ENCODE peak calls at places on chromosomes 16 and 17, in four cellular contexts. A is testis, E is spleen, X is transverse colon. K is an unnamed sample.

GRCh38 chr16:56611281-56611833 is 3.0 kb downstream of the MT2A start:
- DNase-seq in A (peak; percentile 51), X (no peak), E (peak; percentile 55), K (no peak)

GRCh38 chr17:64171041-64171440 is 41.1 kb upstream of the ERN1 start:
- DNase-seq in E (no peak), A (no peak), X (no peak), K (no peak)

GRCh38 chr17:42997390-42997983 is 732 bp upstream of the RPL27 start:
- DNase-seq in X (no peak), E (no peak), A (no peak), K (no peak)

GRCh38 chr17:2370211-2370589 is 30.7 kb downstream of the MNT start:
- DNase-seq in E (no peak), A (no peak), X (no peak), K (no peak)

GRCh38 chr16:30561212-30561816 is 3.1 kb upstream of the ZNF764 start:
- DNase-seq in E (peak; percentile 86), X (peak; percentile 44), A (peak; percentile 52), K (no peak)

GRCh38 chr17:77266891-77267341 is 126.1 kb downstream of the SEC14L1 start:
- DNase-seq in A (no peak), X (no peak), E (no peak), K (no peak)

GRCh38 chr17:80586464-80587228 is 42.0 kb downstream of the RPTOR start:
- DNase-seq in E (peak; percentile 86), A (peak; percentile 58), X (no peak), K (no peak)

GRCh38 chr17:40310882-40311391 is 2.0 kb downstream of the RARA start:
- DNase-seq in A (peak; percentile 48), E (no peak), X (no peak), K (peak; percentile 82)

GRCh38 chr17:39531252-39531651 is 70.0 kb downstream of the CDK12 start:
- DNase-seq in X (no peak), A (no peak), E (no peak), K (no peak)

GRCh38 chr17:4950757-4951204 is at the start of gene ENO3:
- DNase-seq in E (no peak), X (peak; percentile 37), A (no peak), K (peak; percentile 59)

GRCh38 chr17:29292071-29292991 is 1.6 kb downstream of the NUFIP2 start:
- DNase-seq in A (peak; percentile 79), X (peak; percentile 72), E (peak; percentile 92), K (peak; percentile 24)

GRCh38 chr16:1167276-1168107 is 14.6 kb downstream of the CACNA1H start:
- DNase-seq in X (no peak), A (no peak), E (no peak), K (peak; percentile 65)

GRCh38 chr17:1021147-1021546 is 24.2 kb downstream of the TIMM22 start:
- DNase-seq in A (no peak), X (no peak), E (no peak), K (no peak)

GRCh38 chr17:61157246-61157887 is 242.3 kb upstream of the TBX2 start:
- DNase-seq in A (peak; percentile 69), X (no peak), E (no peak), K (peak; percentile 73)

GRCh38 chr17:37190493-37190892 is 185.3 kb upstream of the C17orf78 start:
- DNase-seq in A (no peak), E (no peak), X (no peak), K (no peak)

GRCh38 chr17:8532021-8532420 is 96.3 kb downstream of the NDEL1 start:
- DNase-seq in A (no peak), E (no peak), X (no peak), K (no peak)

GRCh38 chr17:63954402-63955063 is 18.2 kb downstream of the SCN4A start:
- DNase-seq in X (peak; percentile 34), A (no peak), E (peak; percentile 90), K (no peak)

GRCh38 chr17:31371511-31372097 is 19.9 kb upstream of the RAB11FIP4 start:
- DNase-seq in X (no peak), A (no peak), E (no peak), K (no peak)

GRCh38 chr16:24999856-25000447 is 15.2 kb downstream of the ARHGAP17 start:
- DNase-seq in A (peak; percentile 47), X (no peak), E (no peak), K (no peak)

GRCh38 chr17:10018461-10018891 is 113.4 kb upstream of the RCVRN start:
- DNase-seq in E (no peak), X (no peak), A (no peak), K (no peak)

GRCh38 chr17:57315061-57315851 is 58.9 kb downstream of the MSI2 start:
- DNase-seq in A (no peak), E (no peak), X (no peak), K (no peak)

GRCh38 chr17:82561429-82562035 is 42.0 kb downstream of the FOXK2 start:
- DNase-seq in X (no peak), A (no peak), E (no peak), K (no peak)

GRCh38 chr16:64132190-64132589 is 989.7 kb downstream of the CDH11 start:
- DNase-seq in A (no peak), E (no peak), X (no peak), K (no peak)

GRCh38 chr17:9648521-9649110 is 3.3 kb downstream of the USP43 start:
- DNase-seq in A (no peak), X (no peak), E (no peak), K (no peak)

GRCh38 chr17:82819015-82819414 is 20.8 kb downstream of the ZNF750 start:
- DNase-seq in E (no peak), A (no peak), X (no peak), K (no peak)

GRCh38 chr16:72224260-72224768 is 52.4 kb upstream of the PMFBP1 start:
- DNase-seq in E (no peak), A (no peak), X (peak; percentile 33), K (no peak)

GRCh38 chr16:19361587-19361986 is 56.1 kb upstream of the TMC5 start:
- DNase-seq in E (no peak), X (no peak), A (no peak), K (no peak)
- H3K27me3 ChIP-seq in E (no peaks in the 10 kb centered on the region), X (no peaks in the 10 kb centered on the region), A (no peaks in the 10 kb centered on the region), K (no peaks in the 10 kb centered on the region)

GRCh38 chr17:21823643-21824042 is 131.3 kb downstream of the KCNJ18 start:
- DNase-seq in X (no peak), A (no peak), E (no peak), K (no peak)
- H3K27me3 ChIP-seq in X (no peaks in the 10 kb centered on the region), A (no peaks in the 10 kb centered on the region), E (no peaks in the 10 kb centered on the region), K (no peaks in the 10 kb centered on the region)

GRCh38 chr17:50586421-50587247 is 26.1 kb downstream of the CACNA1G start:
- DNase-seq in A (no peak), X (no peak), E (no peak), K (no peak)

GRCh38 chr17:50584116-50584515 is 23.6 kb downstream of the CACNA1G start:
- DNase-seq in A (no peak), E (no peak), X (no peak), K (no peak)

GRCh38 chr17:50585893-50586292 is 25.4 kb downstream of the CACNA1G start:
- DNase-seq in E (no peak), X (no peak), A (no peak), K (no peak)

GRCh38 chr17:50584749-50585148 is 24.2 kb downstream of the CACNA1G start:
- DNase-seq in X (no peak), E (no peak), A (no peak), K (no peak)

DNA sequence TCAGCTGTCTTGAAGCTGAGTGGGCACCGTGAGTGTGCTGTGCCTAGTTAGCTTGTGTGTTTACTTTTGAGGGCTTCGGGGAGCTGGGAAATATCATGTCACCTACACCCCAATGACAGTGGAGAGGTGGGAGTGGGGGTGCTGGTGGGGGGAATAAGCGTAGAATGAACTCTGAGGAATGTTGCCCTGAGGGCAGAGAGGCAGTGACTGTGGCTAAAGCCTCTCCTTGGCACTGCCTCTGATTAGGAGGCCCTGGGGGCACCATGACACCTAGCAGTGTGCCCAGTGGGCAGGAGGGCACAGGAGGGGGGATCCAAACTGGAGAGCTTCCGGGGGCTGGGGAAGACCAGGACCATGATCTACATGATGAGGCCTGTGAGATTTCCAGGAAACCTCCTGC is 24.8 kb downstream of the CACNA1G start:
- DNase-seq in X (no peak), E (no peak), A (no peak), K (no peak)
- H3K27me3 ChIP-seq in X (no peaks in the 10 kb centered on the region), E (no peaks in the 10 kb centered on the region), A (no peaks in the 10 kb centered on the region), K (no peaks in the 10 kb centered on the region)

GRCh38 chr17:45666046-45666600 is 118.0 kb upstream of the CRHR1 start:
- DNase-seq in A (no peak), X (no peak), E (no peak), K (no peak)

GRCh38 chr17:45662432-45662831 is 121.7 kb upstream of the CRHR1 start:
- DNase-seq in X (no peak), A (no peak), E (no peak), K (no peak)

GRCh38 chr17:45663772-45664171 is 120.3 kb upstream of the CRHR1 start:
- DNase-seq in X (no peak), E (no peak), A (no peak), K (no peak)

GRCh38 chr17:45656527-45657181 is 127.5 kb upstream of the CRHR1 start:
- DNase-seq in X (no peak), A (no peak), E (peak; percentile 9), K (no peak)

GRCh38 chr17:45660474-45660873 is 123.6 kb upstream of the CRHR1 start:
- DNase-seq in X (no peak), A (no peak), E (no peak), K (no peak)
- H3K27me3 ChIP-seq in X (peaks cover 22% of the 10 kb centered on the region), A (no peaks in the 10 kb centered on the region), E (no peaks in the 10 kb centered on the region), K (peaks cover 13% of the 10 kb centered on the region)

GRCh38 chr16:67428146-67428731 is 2.7 kb upstream of the HSD11B2 start:
- DNase-seq in E (peak; percentile 89), X (peak; percentile 84), A (peak; percentile 81), K (peak; percentile 87)
- H3K27me3 ChIP-seq in E (peaks cover 16% of the 10 kb centered on the region), X (no peaks in the 10 kb centered on the region), A (no peaks in the 10 kb centered on the region), K (peaks cover 12% of the 10 kb centered on the region)

DNA sequence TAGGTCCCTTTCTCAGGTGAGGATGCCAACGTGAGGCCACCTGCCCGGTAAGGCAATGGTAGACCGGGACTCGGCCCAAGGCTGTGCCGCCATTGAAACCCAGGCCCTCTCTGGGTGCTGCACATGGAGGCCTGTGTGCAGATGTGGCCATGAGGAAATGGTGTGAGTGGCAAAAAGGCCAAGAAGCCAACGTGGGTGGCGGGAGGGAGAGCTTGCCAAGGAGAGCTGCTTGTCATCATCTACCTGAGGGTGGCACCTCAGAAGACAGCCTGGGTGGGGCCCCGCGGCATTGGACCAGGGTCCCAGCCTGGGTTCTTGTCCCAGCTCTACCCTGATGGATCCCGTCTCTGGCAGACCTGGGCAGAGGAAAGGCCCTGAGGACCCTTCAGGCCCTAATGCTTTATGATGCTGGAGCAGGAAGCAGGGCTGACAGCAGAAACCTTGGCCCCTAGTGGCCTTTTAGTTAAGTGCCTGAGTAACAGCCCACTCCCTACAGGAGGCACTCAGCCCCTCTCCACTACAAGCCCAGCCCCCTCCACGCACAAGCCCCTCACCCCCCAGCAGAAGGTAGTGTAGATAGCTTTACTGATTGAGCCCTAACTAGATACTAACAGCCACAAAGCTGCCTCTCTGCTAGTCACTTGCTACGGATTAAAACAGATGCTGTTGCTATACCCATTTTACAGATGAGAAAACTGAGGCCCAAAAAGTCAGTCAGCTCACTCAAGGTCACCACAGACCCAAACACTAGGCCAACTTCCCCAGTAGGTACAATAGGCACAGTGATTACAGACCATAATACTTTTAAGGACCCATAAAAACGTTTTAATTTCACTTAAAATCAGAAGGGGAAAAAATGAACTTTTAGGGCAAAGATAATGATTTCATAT is 26.2 kb upstream of the KIFC3 start:
- DNase-seq in E (peak; percentile 49), X (no peak), A (no peak), K (no peak)
- H3K27me3 ChIP-seq in E (no peaks in the 10 kb centered on the region), X (no peaks in the 10 kb centered on the region), A (no peaks in the 10 kb centered on the region), K (no peaks in the 10 kb centered on the region)

K was measured in BE2C.